ENCODE peak calls at places on chromosomes 1 and 21, in ten cellular contexts. One of them, this sample, is unnamed.

GRCh38 chr1:53366901-53367502 is 39.1 kb upstream of the LRP8 start:
- DNase-seq in upper lobe of right lung: peak; percentile 15
- DNase-seq in ovary: no peak
- DNase-seq in fibroblast of the aortic adventitia: no peak
- DNase-seq in nephron progenitor cell: no peak
- DNase-seq in heart left ventricle: no peak
- DNase-seq in tibial artery: peak; percentile 44
- DNase-seq in omental fat pad: no peak
- DNase-seq in natural killer cell: no peak
- DNase-seq in sigmoid colon: peak; percentile 29
- DNase-seq in this sample: no peak

GRCh38 chr1:88191917-88192316 is 492.2 kb upstream of the PKN2 start:
- DNase-seq in upper lobe of right lung: no peak
- DNase-seq in ovary: no peak
- DNase-seq in fibroblast of the aortic adventitia: no peak
- DNase-seq in nephron progenitor cell: no peak
- DNase-seq in heart left ventricle: no peak
- DNase-seq in tibial artery: no peak
- DNase-seq in omental fat pad: no peak
- DNase-seq in natural killer cell: no peak
- DNase-seq in sigmoid colon: no peak
- DNase-seq in this sample: no peak

GRCh38 chr1:53327183-53327941 is 508 bp downstream of the LRP8 start:
- DNase-seq in upper lobe of right lung: peak; percentile 76
- DNase-seq in ovary: peak; percentile 27
- DNase-seq in fibroblast of the aortic adventitia: peak; percentile 17
- DNase-seq in nephron progenitor cell: peak; percentile 70
- DNase-seq in heart left ventricle: no peak
- DNase-seq in tibial artery: peak; percentile 68
- DNase-seq in omental fat pad: no peak
- DNase-seq in natural killer cell: peak; percentile 44
- DNase-seq in sigmoid colon: no peak
- DNase-seq in this sample: peak; percentile 31

GRCh38 chr21:43337901-43338655 is 88.9 kb downstream of the SIK1 start:
- DNase-seq in upper lobe of right lung: no peak
- DNase-seq in ovary: no peak
- DNase-seq in fibroblast of the aortic adventitia: no peak
- DNase-seq in nephron progenitor cell: no peak
- DNase-seq in heart left ventricle: no peak
- DNase-seq in tibial artery: no peak
- DNase-seq in omental fat pad: no peak
- DNase-seq in natural killer cell: no peak
- DNase-seq in sigmoid colon: no peak
- DNase-seq in this sample: no peak

GRCh38 chr1:111955755-111956154 is 33.7 kb downstream of the KCND3 start:
- DNase-seq in upper lobe of right lung: no peak
- DNase-seq in ovary: no peak
- DNase-seq in fibroblast of the aortic adventitia: peak; percentile 2
- DNase-seq in nephron progenitor cell: no peak
- DNase-seq in heart left ventricle: no peak
- DNase-seq in tibial artery: no peak
- DNase-seq in omental fat pad: no peak
- DNase-seq in natural killer cell: no peak
- DNase-seq in sigmoid colon: no peak
- DNase-seq in this sample: no peak

GRCh38 chr1:117512728-117513321 is 93.0 kb upstream of the TENT5C start:
- DNase-seq in upper lobe of right lung: no peak
- DNase-seq in ovary: no peak
- DNase-seq in fibroblast of the aortic adventitia: peak; percentile 62
- DNase-seq in nephron progenitor cell: no peak
- DNase-seq in heart left ventricle: no peak
- DNase-seq in tibial artery: no peak
- DNase-seq in omental fat pad: no peak
- DNase-seq in natural killer cell: no peak
- DNase-seq in sigmoid colon: no peak
- DNase-seq in this sample: no peak

GRCh38 chr1:94550800-94551241 is 9.3 kb upstream of the F3 start:
- DNase-seq in upper lobe of right lung: no peak
- DNase-seq in ovary: no peak
- DNase-seq in fibroblast of the aortic adventitia: no peak
- DNase-seq in nephron progenitor cell: no peak
- DNase-seq in heart left ventricle: no peak
- DNase-seq in tibial artery: no peak
- DNase-seq in omental fat pad: no peak
- DNase-seq in natural killer cell: no peak
- DNase-seq in sigmoid colon: no peak
- DNase-seq in this sample: no peak

GRCh38 chr1:52911541-52911940 is 10.0 kb downstream of the ECHDC2 start:
- DNase-seq in upper lobe of right lung: no peak
- DNase-seq in ovary: no peak
- DNase-seq in fibroblast of the aortic adventitia: no peak
- DNase-seq in nephron progenitor cell: no peak
- DNase-seq in heart left ventricle: no peak
- DNase-seq in tibial artery: no peak
- DNase-seq in omental fat pad: no peak
- DNase-seq in natural killer cell: no peak
- DNase-seq in sigmoid colon: no peak
- DNase-seq in this sample: no peak

GRCh38 chr1:78427506-78427905 is 63.3 kb upstream of the PTGFR start:
- DNase-seq in upper lobe of right lung: no peak
- DNase-seq in ovary: no peak
- DNase-seq in fibroblast of the aortic adventitia: peak; percentile 31
- DNase-seq in nephron progenitor cell: no peak
- DNase-seq in heart left ventricle: no peak
- DNase-seq in tibial artery: no peak
- DNase-seq in omental fat pad: no peak
- DNase-seq in natural killer cell: no peak
- DNase-seq in sigmoid colon: no peak
- DNase-seq in this sample: no peak

GRCh38 chr1:12407050-12407961 is 177.5 kb downstream of the VPS13D start:
- DNase-seq in upper lobe of right lung: no peak
- DNase-seq in ovary: peak; percentile 31
- DNase-seq in fibroblast of the aortic adventitia: peak; percentile 80
- DNase-seq in nephron progenitor cell: no peak
- DNase-seq in heart left ventricle: no peak
- DNase-seq in tibial artery: no peak
- DNase-seq in omental fat pad: no peak
- DNase-seq in natural killer cell: no peak
- DNase-seq in sigmoid colon: no peak
- DNase-seq in this sample: no peak
- TF ChIP-seq CTCF in upper lobe of right lung: peak; percentile 48
- TF ChIP-seq CTCF in ovary: peak; percentile 47
- TF ChIP-seq CTCF in fibroblast of the aortic adventitia: peak; percentile 45
- TF ChIP-seq CTCF in nephron progenitor cell: no peak
- TF ChIP-seq CTCF in heart left ventricle: peak; percentile 58
- TF ChIP-seq CTCF in tibial artery: peak; percentile 42
- TF ChIP-seq CTCF in omental fat pad: no peak
- TF ChIP-seq CTCF in natural killer cell: peak; percentile 56
- TF ChIP-seq CTCF in sigmoid colon: peak; percentile 27
- TF ChIP-seq CTCF in this sample: peak; percentile 54

DNA sequence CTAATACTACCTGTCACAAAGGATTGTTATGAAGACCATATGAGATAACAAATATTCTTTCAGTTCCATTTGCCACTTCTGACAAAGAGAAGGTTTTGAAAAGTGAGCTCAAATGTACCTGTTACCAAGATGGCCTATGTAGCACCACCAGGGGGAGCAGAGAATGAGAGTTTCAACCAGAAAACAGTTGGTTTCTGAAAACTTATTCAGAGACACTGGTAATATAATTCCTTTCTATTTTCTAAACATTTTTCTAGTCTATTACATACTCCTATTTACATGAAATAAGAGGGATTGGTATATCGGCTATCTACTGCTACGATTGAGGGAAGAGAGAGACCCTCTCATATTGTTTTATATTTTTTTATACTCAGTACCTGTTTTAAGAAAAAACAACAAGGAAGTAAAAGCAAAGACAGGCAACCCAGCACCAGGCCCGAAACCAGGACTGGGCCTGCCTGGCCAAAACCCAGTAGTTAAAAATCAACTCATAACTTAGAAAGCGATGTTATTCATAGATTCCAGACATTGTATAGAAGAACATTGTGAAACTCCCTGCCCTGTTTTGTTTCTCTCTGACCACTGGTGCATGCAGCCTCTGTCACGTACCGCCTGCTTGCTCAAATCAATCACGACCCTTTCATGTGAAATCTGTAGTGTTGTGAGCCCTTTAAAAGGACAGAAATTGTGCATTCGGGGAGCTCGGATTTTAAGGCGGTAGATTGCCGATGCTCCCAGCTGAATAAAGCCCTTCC is 48.3 kb downstream of the IL23R start:
- DNase-seq in upper lobe of right lung: no peak
- DNase-seq in ovary: no peak
- DNase-seq in fibroblast of the aortic adventitia: peak; percentile 48
- DNase-seq in nephron progenitor cell: peak; percentile 9
- DNase-seq in heart left ventricle: no peak
- DNase-seq in tibial artery: no peak
- DNase-seq in omental fat pad: no peak
- DNase-seq in natural killer cell: peak; percentile 22
- DNase-seq in sigmoid colon: no peak
- DNase-seq in this sample: peak; percentile 30
- TF ChIP-seq CTCF in upper lobe of right lung: peak; percentile 49
- TF ChIP-seq CTCF in ovary: no peak
- TF ChIP-seq CTCF in fibroblast of the aortic adventitia: peak; percentile 70
- TF ChIP-seq CTCF in nephron progenitor cell: peak; percentile 57
- TF ChIP-seq CTCF in heart left ventricle: peak; percentile 37
- TF ChIP-seq CTCF in tibial artery: peak; percentile 37
- TF ChIP-seq CTCF in omental fat pad: no peak
- TF ChIP-seq CTCF in natural killer cell: peak; percentile 84
- TF ChIP-seq CTCF in sigmoid colon: no peak
- TF ChIP-seq CTCF in this sample: peak; percentile 69

GRCh38 chr1:174726167-174726879 is 273.4 kb upstream of the CACYBP start:
- DNase-seq in upper lobe of right lung: no peak
- DNase-seq in ovary: no peak
- DNase-seq in fibroblast of the aortic adventitia: peak; percentile 61
- DNase-seq in nephron progenitor cell: no peak
- DNase-seq in heart left ventricle: no peak
- DNase-seq in tibial artery: no peak
- DNase-seq in omental fat pad: no peak
- DNase-seq in natural killer cell: no peak
- DNase-seq in sigmoid colon: no peak
- DNase-seq in this sample: no peak
- TF ChIP-seq CTCF in upper lobe of right lung: peak; percentile 50
- TF ChIP-seq CTCF in ovary: no peak
- TF ChIP-seq CTCF in fibroblast of the aortic adventitia: peak; percentile 47
- TF ChIP-seq CTCF in nephron progenitor cell: peak; percentile 64
- TF ChIP-seq CTCF in heart left ventricle: peak; percentile 62
- TF ChIP-seq CTCF in tibial artery: no peak
- TF ChIP-seq CTCF in omental fat pad: no peak
- TF ChIP-seq CTCF in natural killer cell: peak; percentile 56
- TF ChIP-seq CTCF in sigmoid colon: peak; percentile 13
- TF ChIP-seq CTCF in this sample: peak; percentile 59

GRCh38 chr21:45324430-45325205 is 36.9 kb upstream of the POFUT2 start:
- DNase-seq in upper lobe of right lung: peak; percentile 67
- DNase-seq in ovary: no peak
- DNase-seq in fibroblast of the aortic adventitia: no peak
- DNase-seq in nephron progenitor cell: no peak
- DNase-seq in heart left ventricle: peak; percentile 33
- DNase-seq in tibial artery: peak; percentile 70
- DNase-seq in omental fat pad: no peak
- DNase-seq in natural killer cell: no peak
- DNase-seq in sigmoid colon: peak; percentile 67
- DNase-seq in this sample: no peak
- TF ChIP-seq CTCF in upper lobe of right lung: peak; percentile 11
- TF ChIP-seq CTCF in ovary: no peak
- TF ChIP-seq CTCF in fibroblast of the aortic adventitia: no peak
- TF ChIP-seq CTCF in nephron progenitor cell: no peak
- TF ChIP-seq CTCF in heart left ventricle: no peak
- TF ChIP-seq CTCF in tibial artery: no peak
- TF ChIP-seq CTCF in omental fat pad: no peak
- TF ChIP-seq CTCF in natural killer cell: no peak
- TF ChIP-seq CTCF in sigmoid colon: no peak
- TF ChIP-seq CTCF in this sample: no peak

DNA sequence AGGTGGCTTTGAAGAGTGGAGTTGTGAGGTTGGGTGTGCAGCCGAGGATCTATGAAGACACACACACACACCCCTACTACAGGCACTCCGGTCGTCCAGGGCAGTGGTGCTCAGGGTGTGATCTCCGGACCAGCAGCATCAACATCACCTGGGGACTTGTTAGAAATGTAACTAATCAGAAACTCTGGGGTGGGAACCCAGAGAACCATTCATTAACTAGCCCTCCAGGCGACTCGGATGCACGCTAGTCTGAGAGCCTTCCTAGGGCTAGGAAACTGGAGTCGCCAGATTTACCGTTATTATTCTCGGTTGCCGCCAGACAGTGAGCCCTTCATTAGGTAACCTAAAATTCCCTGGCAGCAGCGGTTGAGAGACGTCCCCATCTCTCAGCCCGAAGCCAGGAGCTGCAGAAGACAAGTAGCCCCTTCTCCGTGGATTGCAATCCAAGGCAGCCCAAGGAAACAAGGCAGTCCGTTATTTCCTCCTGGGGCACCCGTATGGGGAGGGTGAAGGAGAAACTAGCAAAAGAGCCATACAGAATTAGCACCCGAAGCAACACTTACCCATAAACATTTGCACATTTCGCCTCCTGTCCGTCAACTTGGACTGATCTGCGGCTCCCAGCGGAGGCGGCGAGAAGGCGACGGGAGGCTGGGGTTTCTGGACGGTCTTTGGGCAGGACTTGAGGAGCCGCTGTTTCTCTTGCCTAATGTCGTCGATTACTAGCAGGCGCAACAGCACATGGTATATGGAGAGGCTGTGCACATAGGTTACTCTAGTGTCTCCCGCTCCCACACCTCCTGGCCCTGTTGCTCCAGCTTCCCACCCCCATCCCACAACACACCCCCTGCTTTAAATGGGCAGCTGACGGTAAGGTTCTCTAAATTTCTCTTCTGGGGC is 2.9 kb upstream of the CCN1 start:
- DNase-seq in upper lobe of right lung: no peak
- DNase-seq in ovary: peak; percentile 42
- DNase-seq in fibroblast of the aortic adventitia: no peak
- DNase-seq in nephron progenitor cell: peak; percentile 43
- DNase-seq in heart left ventricle: peak; percentile 48
- DNase-seq in tibial artery: peak; percentile 77
- DNase-seq in omental fat pad: no peak
- DNase-seq in natural killer cell: no peak
- DNase-seq in sigmoid colon: peak; percentile 77
- DNase-seq in this sample: no peak
- TF ChIP-seq CTCF in upper lobe of right lung: no peak
- TF ChIP-seq CTCF in ovary: no peak
- TF ChIP-seq CTCF in fibroblast of the aortic adventitia: no peak
- TF ChIP-seq CTCF in nephron progenitor cell: no peak
- TF ChIP-seq CTCF in heart left ventricle: no peak
- TF ChIP-seq CTCF in tibial artery: no peak
- TF ChIP-seq CTCF in omental fat pad: no peak
- TF ChIP-seq CTCF in natural killer cell: no peak
- TF ChIP-seq CTCF in sigmoid colon: no peak
- TF ChIP-seq CTCF in this sample: no peak